ENCODE peak calls at places on chromosomes 7 and 10, in ten cellular contexts. O is Right ventricle myocardium superior; Q is tibial artery; T is astrocyte of the hippocampus; Y is epithelial cell of prostate; U is stimulated activated CD8-positive, alpha-beta memory T cell treated with anti-CD3 and anti-CD28 coated beads, Interleukin-4, amount 100 ng/mL, for 1 hour; C is AG10803; D is NCI-H2171 treated with DMSO at 0.1 percent for 48 hours; W is chondrocyte; N is endothelial cell. X is an unnamed sample.

GRCh38 chr7:51310131-51310583 is 6.5 kb downstream of the COBL start:
- DNase-seq in O (no peak), Q (no peak), T (no peak), Y (no peak), U (no peak), C (no peak), D (peak), W (no peak), N (no peak), X (no peak)

GRCh38 chr10:95755511-95756004 is 405 bp upstream of the ENTPD1 start:
- DNase-seq in O (peak), Q (peak), T (no peak), Y (no peak), U (no peak), C (no peak), D (no peak), W (no peak), N (no peak), X (peak)

GRCh38 chr7:48262606-48263005 is 91.3 kb downstream of the ABCA13 start:
- DNase-seq in O (no peak), Q (no peak), T (no peak), Y (no peak), U (no peak), C (no peak), D (no peak), W (no peak), N (no peak), X (no peak)

GRCh38 chr7:82362129-82362528 is 81.4 kb downstream of the CACNA2D1 start:
- DNase-seq in O (no peak), Q (no peak), T (peak), Y (no peak), U (no peak), C (peak), D (no peak), W (no peak), N (no peak), X (no peak)

GRCh38 chr7:32511791-32512190 is 16.5 kb downstream of the AVL9 start:
- DNase-seq in O (no peak), Q (no peak), T (no peak), Y (no peak), U (no peak), C (peak), D (no peak), W (no peak), N (no peak), X (no peak)

GRCh38 chr7:27098493-27099223 is 2.9 kb upstream of the HOXA1 start:
- DNase-seq in O (no peak), Q (no peak), T (peak), Y (no peak), U (no peak), C (peak), D (no peak), W (no peak), N (no peak), X (no peak)

GRCh38 chr7:70703785-70704184 is 428.2 kb upstream of the GALNT17 start:
- DNase-seq in O (no peak), Q (no peak), T (no peak), Y (no peak), U (no peak), C (no peak), D (no peak), W (no peak), N (no peak), X (no peak)

GRCh38 chr10:132632851-132633684 is 95.5 kb downstream of the INPP5A start:
- DNase-seq in O (peak), Q (peak), T (peak), Y (no peak), U (no peak), C (peak), D (no peak), W (peak), N (no peak), X (no peak)

GRCh38 chr7:135161669-135162068 is 8.8 kb downstream of the CYREN start:
- DNase-seq in O (no peak), Q (peak), T (no peak), Y (no peak), U (no peak), C (no peak), D (no peak), W (no peak), N (no peak), X (no peak)

GRCh38 chr7:45185028-45185863 is 27.7 kb downstream of the RAMP3 start:
- DNase-seq in O (no peak), Q (no peak), T (no peak), Y (no peak), U (no peak), C (no peak), D (no peak), W (no peak), N (no peak), X (no peak)

GRCh38 chr10:5639066-5639465 is 27.3 kb downstream of the ASB13 start:
- DNase-seq in O (no peak), Q (no peak), T (no peak), Y (no peak), U (no peak), C (no peak), D (no peak), W (no peak), N (no peak), X (no peak)

GRCh38 chr7:36281945-36282727 is 107.5 kb upstream of the ANLN start:
- DNase-seq in O (no peak), Q (peak), T (peak), Y (no peak), U (no peak), C (no peak), D (no peak), W (no peak), N (no peak), X (no peak)

GRCh38 chr10:49385939-49386922 is 9.7 kb downstream of the DRGX start:
- DNase-seq in O (no peak), Q (no peak), T (no peak), Y (no peak), U (no peak), C (no peak), D (no peak), W (no peak), N (no peak), X (no peak)

GRCh38 chr10:91652364-91652763 is 19.5 kb upstream of the PPP1R3C start:
- DNase-seq in O (no peak), Q (no peak), T (peak), Y (peak), U (no peak), C (peak), D (no peak), W (no peak), N (no peak), X (no peak)

GRCh38 chr7:128153436-128153835 is 87.6 kb upstream of the LEP start:
- DNase-seq in O (no peak), Q (no peak), T (no peak), Y (no peak), U (no peak), C (no peak), D (no peak), W (no peak), N (no peak), X (no peak)

GRCh38 chr10:71383972-71384687 is 12.6 kb upstream of the CDH23 start:
- DNase-seq in O (peak), Q (peak), T (peak), Y (no peak), U (peak), C (peak), D (peak), W (no peak), N (peak), X (peak)

GRCh38 chr10:112827951-112828350 is 122.1 kb upstream of the TCF7L2 start:
- DNase-seq in O (no peak), Q (no peak), T (no peak), Y (peak), U (no peak), C (no peak), D (no peak), W (no peak), N (no peak), X (no peak)

GRCh38 chr7:90889210-90889609 is 293.1 kb downstream of the CDK14 start:
- DNase-seq in O (no peak), Q (no peak), T (no peak), Y (no peak), U (no peak), C (no peak), D (no peak), W (no peak), N (no peak), X (no peak)

GRCh38 chr7:26398436-26399308 is 107.0 kb downstream of the SNX10 start:
- DNase-seq in O (peak), Q (peak), T (peak), Y (peak), U (no peak), C (peak), D (peak), W (no peak), N (peak), X (peak)

GRCh38 chr7:92293887-92294616 is 48.3 kb downstream of the ANKIB1 start:
- DNase-seq in O (no peak), Q (no peak), T (peak), Y (no peak), U (no peak), C (no peak), D (no peak), W (no peak), N (no peak), X (no peak)

GRCh38 chr7:109549461-109549860 is 979.8 kb downstream of the DNAJB9 start:
- DNase-seq in O (no peak), Q (no peak), T (no peak), Y (no peak), U (no peak), C (no peak), D (no peak), W (no peak), N (no peak), X (no peak)

GRCh38 chr7:129574487-129574886 is 37.0 kb upstream of the NRF1 start:
- DNase-seq in O (no peak), Q (no peak), T (peak), Y (no peak), U (no peak), C (peak), D (peak), W (no peak), N (no peak), X (no peak)

GRCh38 chr10:84540022-84540616 is 211.7 kb downstream of the CCSER2 start:
- DNase-seq in O (no peak), Q (no peak), T (peak), Y (peak), U (no peak), C (peak), D (no peak), W (no peak), N (no peak), X (no peak)

GRCh38 chr7:133723044-133723443 is 404.1 kb upstream of the LRGUK start:
- DNase-seq in O (no peak), Q (no peak), T (no peak), Y (no peak), U (no peak), C (no peak), D (no peak), W (no peak), N (no peak), X (no peak)

GRCh38 chr7:114901771-114902170 is 20.1 kb upstream of the MDFIC start:
- DNase-seq in O (no peak), Q (no peak), T (peak), Y (peak), U (no peak), C (peak), D (no peak), W (no peak), N (no peak), X (no peak)

GRCh38 chr10:15642095-15642494 is 77.6 kb downstream of the ITGA8 start:
- DNase-seq in O (no peak), Q (no peak), T (peak), Y (no peak), U (no peak), C (peak), D (no peak), W (no peak), N (no peak), X (no peak)

GRCh38 chr10:38094923-38095574 is 912 bp downstream of the ZNF37A start:
- DNase-seq in O (no peak), Q (no peak), T (no peak), Y (no peak), U (no peak), C (no peak), D (no peak), W (no peak), N (no peak), X (peak)

GRCh38 chr7:148175512-148175911 is 415.1 kb upstream of the C7orf33 start:
- DNase-seq in O (no peak), Q (no peak), T (no peak), Y (no peak), U (no peak), C (no peak), D (no peak), W (no peak), N (no peak), X (no peak)

GRCh38 chr10:102613286-102613685 is 31.0 kb upstream of the TRIM8 start:
- DNase-seq in O (no peak), Q (no peak), T (no peak), Y (no peak), U (no peak), C (no peak), D (no peak), W (peak), N (no peak), X (no peak)

GRCh38 chr10:77461636-77462296 is 175.8 kb downstream of the KCNMA1 start:
- DNase-seq in O (no peak), Q (no peak), T (no peak), Y (no peak), U (no peak), C (no peak), D (no peak), W (no peak), N (no peak), X (no peak)

GRCh38 chr7:157253850-157254249 is 83.0 kb upstream of the DNAJB6 start:
- DNase-seq in O (peak), Q (no peak), T (no peak), Y (no peak), U (no peak), C (no peak), D (peak), W (no peak), N (no peak), X (no peak)

GRCh38 chr7:105011771-105012502 is 2.1 kb upstream of the KMT2E start:
- DNase-seq in O (peak), Q (peak), T (peak), Y (no peak), U (no peak), C (no peak), D (no peak), W (no peak), N (peak), X (no peak)

GRCh38 chr7:40437498-40437897 is 302.7 kb downstream of the SUGCT start:
- DNase-seq in O (no peak), Q (peak), T (peak), Y (peak), U (no peak), C (peak), D (no peak), W (no peak), N (no peak), X (no peak)

GRCh38 chr7:100119075-100119700 is at the start of the genes CNPY4 and TAF6:
- DNase-seq in O (peak), Q (peak), T (peak), Y (peak), U (peak), C (peak), D (peak), W (no peak), N (peak), X (peak)

GRCh38 chr10:14414901-14415300 is 84.2 kb upstream of the FRMD4A start:
- DNase-seq in O (no peak), Q (no peak), T (peak), Y (no peak), U (no peak), C (peak), D (no peak), W (no peak), N (no peak), X (no peak)

X was measured in HL-60.